ENCODE peak calls at places on chromosomes 4 and X, in eight cellular contexts. One of them, this sample, is unnamed.

GRCh38 chr4:2095236-2096072 is 36.3 kb downstream of the NAT8L start:
- DNase-seq in breast epithelium: no peak
- DNase-seq in CD4-positive, alpha-beta T cell: no peak
- DNase-seq in CD8-positive, alpha-beta memory T cell: no peak
- DNase-seq in ovary: no peak
- DNase-seq in colonic mucosa: no peak
- DNase-seq in H9: no peak
- DNase-seq in mammary epithelial cell: no peak
- DNase-seq in this sample: no peak

GRCh38 chrX:107857815-107858214 is 32.1 kb downstream of the MID2 start:
- DNase-seq in breast epithelium: no peak
- DNase-seq in CD4-positive, alpha-beta T cell: no peak
- DNase-seq in CD8-positive, alpha-beta memory T cell: no peak
- DNase-seq in ovary: no peak
- DNase-seq in colonic mucosa: no peak
- DNase-seq in H9: no peak
- DNase-seq in mammary epithelial cell: no peak
- DNase-seq in this sample: no peak

GRCh38 chr4:112519689-112520597 is 4.0 kb upstream of the NEUROG2 start:
- DNase-seq in breast epithelium: no peak
- DNase-seq in CD4-positive, alpha-beta T cell: no peak
- DNase-seq in CD8-positive, alpha-beta memory T cell: no peak
- DNase-seq in ovary: no peak
- DNase-seq in colonic mucosa: no peak
- DNase-seq in H9: peak; percentile 75
- DNase-seq in mammary epithelial cell: no peak
- DNase-seq in this sample: no peak

GRCh38 chr4:69750346-69750745 is 10.1 kb downstream of the SULT1B1 start:
- DNase-seq in breast epithelium: no peak
- DNase-seq in CD4-positive, alpha-beta T cell: no peak
- DNase-seq in CD8-positive, alpha-beta memory T cell: no peak
- DNase-seq in ovary: no peak
- DNase-seq in colonic mucosa: no peak
- DNase-seq in H9: no peak
- DNase-seq in mammary epithelial cell: peak; percentile 63
- DNase-seq in this sample: no peak

GRCh38 chr4:150479665-150480064 is 102.3 kb upstream of the MAB21L2 start:
- DNase-seq in breast epithelium: no peak
- DNase-seq in CD4-positive, alpha-beta T cell: no peak
- DNase-seq in CD8-positive, alpha-beta memory T cell: no peak
- DNase-seq in ovary: no peak
- DNase-seq in colonic mucosa: no peak
- DNase-seq in H9: no peak
- DNase-seq in mammary epithelial cell: no peak
- DNase-seq in this sample: no peak

GRCh38 chrX:21847342-21847741 is 7.9 kb downstream of the MBTPS2 start:
- DNase-seq in breast epithelium: no peak
- DNase-seq in CD4-positive, alpha-beta T cell: no peak
- DNase-seq in CD8-positive, alpha-beta memory T cell: no peak
- DNase-seq in ovary: no peak
- DNase-seq in colonic mucosa: no peak
- DNase-seq in H9: no peak
- DNase-seq in mammary epithelial cell: no peak
- DNase-seq in this sample: no peak

GRCh38 chr4:19844436-19844835 is 407.3 kb upstream of the SLIT2 start:
- DNase-seq in breast epithelium: no peak
- DNase-seq in CD4-positive, alpha-beta T cell: no peak
- DNase-seq in CD8-positive, alpha-beta memory T cell: no peak
- DNase-seq in ovary: no peak
- DNase-seq in colonic mucosa: no peak
- DNase-seq in H9: no peak
- DNase-seq in mammary epithelial cell: no peak
- DNase-seq in this sample: no peak

GRCh38 chr4:28451346-28451745 is 1590.7 kb downstream of the STIM2 start:
- DNase-seq in breast epithelium: no peak
- DNase-seq in CD4-positive, alpha-beta T cell: no peak
- DNase-seq in CD8-positive, alpha-beta memory T cell: no peak
- DNase-seq in ovary: no peak
- DNase-seq in colonic mucosa: no peak
- DNase-seq in H9: no peak
- DNase-seq in mammary epithelial cell: no peak
- DNase-seq in this sample: no peak

GRCh38 chr4:100206850-100207249 is 16.6 kb upstream of the DDIT4L start:
- DNase-seq in breast epithelium: no peak
- DNase-seq in CD4-positive, alpha-beta T cell: no peak
- DNase-seq in CD8-positive, alpha-beta memory T cell: no peak
- DNase-seq in ovary: no peak
- DNase-seq in colonic mucosa: no peak
- DNase-seq in H9: no peak
- DNase-seq in mammary epithelial cell: no peak
- DNase-seq in this sample: no peak

GRCh38 chr4:158996669-158997074 is 106.2 kb upstream of the RAPGEF2 start:
- DNase-seq in breast epithelium: no peak
- DNase-seq in CD4-positive, alpha-beta T cell: no peak
- DNase-seq in CD8-positive, alpha-beta memory T cell: no peak
- DNase-seq in ovary: no peak
- DNase-seq in colonic mucosa: no peak
- DNase-seq in H9: no peak
- DNase-seq in mammary epithelial cell: peak; percentile 99
- DNase-seq in this sample: no peak

GRCh38 chr4:89416968-89417367 is 109.4 kb upstream of the GPRIN3 start:
- DNase-seq in breast epithelium: no peak
- DNase-seq in CD4-positive, alpha-beta T cell: no peak
- DNase-seq in CD8-positive, alpha-beta memory T cell: no peak
- DNase-seq in ovary: no peak
- DNase-seq in colonic mucosa: no peak
- DNase-seq in H9: no peak
- DNase-seq in mammary epithelial cell: no peak
- DNase-seq in this sample: no peak
- H3K9me3 ChIP-seq in breast epithelium: no peaks in the 10 kb centered on the region
- H3K9me3 ChIP-seq in CD4-positive, alpha-beta T cell: no peaks in the 10 kb centered on the region
- H3K9me3 ChIP-seq in CD8-positive, alpha-beta memory T cell: no peaks in the 10 kb centered on the region
- H3K9me3 ChIP-seq in ovary: no peaks in the 10 kb centered on the region
- H3K9me3 ChIP-seq in colonic mucosa: no peaks in the 10 kb centered on the region
- H3K9me3 ChIP-seq in H9: no peaks in the 10 kb centered on the region
- H3K9me3 ChIP-seq in mammary epithelial cell: no peaks in the 10 kb centered on the region
- H3K9me3 ChIP-seq in this sample: no peaks in the 10 kb centered on the region

DNA sequence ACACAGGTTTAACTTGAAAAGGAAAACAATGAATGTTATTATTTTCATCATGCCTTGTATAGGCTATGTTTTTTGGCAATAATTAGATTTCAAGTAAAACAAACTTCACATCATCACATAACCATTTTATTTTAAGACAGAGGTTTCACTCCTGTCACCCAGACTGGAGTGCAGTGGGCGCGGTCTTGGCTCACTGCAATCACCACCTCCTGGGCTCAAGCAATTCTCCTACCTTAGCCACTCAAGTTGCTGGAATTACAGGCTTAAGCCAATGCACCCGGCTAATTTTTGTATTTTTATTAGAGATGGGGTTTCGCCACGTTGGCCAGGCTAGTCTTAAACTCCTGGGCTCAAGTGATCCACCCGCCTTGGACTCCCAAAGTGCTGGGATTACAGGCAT is 658.6 kb upstream of the ATOH1 start:
- DNase-seq in breast epithelium: no peak
- DNase-seq in CD4-positive, alpha-beta T cell: no peak
- DNase-seq in CD8-positive, alpha-beta memory T cell: no peak
- DNase-seq in ovary: no peak
- DNase-seq in colonic mucosa: no peak
- DNase-seq in H9: no peak
- DNase-seq in mammary epithelial cell: no peak
- DNase-seq in this sample: no peak
- H3K9me3 ChIP-seq in breast epithelium: no peaks in the 10 kb centered on the region
- H3K9me3 ChIP-seq in CD4-positive, alpha-beta T cell: no peaks in the 10 kb centered on the region
- H3K9me3 ChIP-seq in CD8-positive, alpha-beta memory T cell: no peaks in the 10 kb centered on the region
- H3K9me3 ChIP-seq in ovary: no peaks in the 10 kb centered on the region
- H3K9me3 ChIP-seq in colonic mucosa: no peaks in the 10 kb centered on the region
- H3K9me3 ChIP-seq in H9: no peaks in the 10 kb centered on the region
- H3K9me3 ChIP-seq in mammary epithelial cell: no peaks in the 10 kb centered on the region
- H3K9me3 ChIP-seq in this sample: no peaks in the 10 kb centered on the region

GRCh38 chrX:136163694-136164093 is 16.4 kb downstream of the FHL1 start:
- DNase-seq in breast epithelium: no peak
- DNase-seq in CD4-positive, alpha-beta T cell: no peak
- DNase-seq in CD8-positive, alpha-beta memory T cell: no peak
- DNase-seq in ovary: no peak
- DNase-seq in colonic mucosa: no peak
- DNase-seq in H9: no peak
- DNase-seq in mammary epithelial cell: no peak
- DNase-seq in this sample: no peak

GRCh38 chrX:136170109-136170800 is 22.9 kb downstream of the FHL1 start:
- DNase-seq in breast epithelium: no peak
- DNase-seq in CD4-positive, alpha-beta T cell: no peak
- DNase-seq in CD8-positive, alpha-beta memory T cell: no peak
- DNase-seq in ovary: no peak
- DNase-seq in colonic mucosa: no peak
- DNase-seq in H9: no peak
- DNase-seq in mammary epithelial cell: no peak
- DNase-seq in this sample: no peak

GRCh38 chrX:136171420-136171819 is 24.1 kb downstream of the FHL1 start:
- DNase-seq in breast epithelium: no peak
- DNase-seq in CD4-positive, alpha-beta T cell: no peak
- DNase-seq in CD8-positive, alpha-beta memory T cell: no peak
- DNase-seq in ovary: no peak
- DNase-seq in colonic mucosa: no peak
- DNase-seq in H9: no peak
- DNase-seq in mammary epithelial cell: no peak
- DNase-seq in this sample: no peak

GRCh38 chrX:136166221-136166855 is 19.0 kb downstream of the FHL1 start:
- DNase-seq in breast epithelium: no peak
- DNase-seq in CD4-positive, alpha-beta T cell: no peak
- DNase-seq in CD8-positive, alpha-beta memory T cell: no peak
- DNase-seq in ovary: no peak
- DNase-seq in colonic mucosa: no peak
- DNase-seq in H9: no peak
- DNase-seq in mammary epithelial cell: no peak
- DNase-seq in this sample: no peak

GRCh38 chrX:136168929-136169735 is 21.8 kb downstream of the FHL1 start:
- DNase-seq in breast epithelium: no peak
- DNase-seq in CD4-positive, alpha-beta T cell: no peak
- DNase-seq in CD8-positive, alpha-beta memory T cell: no peak
- DNase-seq in ovary: no peak
- DNase-seq in colonic mucosa: peak; percentile 36
- DNase-seq in H9: peak; percentile 71
- DNase-seq in mammary epithelial cell: peak; percentile 18
- DNase-seq in this sample: no peak
- H3K9me3 ChIP-seq in breast epithelium: no peaks in the 10 kb centered on the region
- H3K9me3 ChIP-seq in CD4-positive, alpha-beta T cell: no peaks in the 10 kb centered on the region
- H3K9me3 ChIP-seq in CD8-positive, alpha-beta memory T cell: no peaks in the 10 kb centered on the region
- H3K9me3 ChIP-seq in ovary: no peaks in the 10 kb centered on the region
- H3K9me3 ChIP-seq in colonic mucosa: no peaks in the 10 kb centered on the region
- H3K9me3 ChIP-seq in H9: peaks cover 20% of the 10 kb centered on the region
- H3K9me3 ChIP-seq in mammary epithelial cell: no peaks in the 10 kb centered on the region
- H3K9me3 ChIP-seq in this sample: no peaks in the 10 kb centered on the region

GRCh38 chrX:131693359-131693758 is 149.5 kb downstream of the OR13H1 start:
- DNase-seq in breast epithelium: no peak
- DNase-seq in CD4-positive, alpha-beta T cell: no peak
- DNase-seq in CD8-positive, alpha-beta memory T cell: no peak
- DNase-seq in ovary: no peak
- DNase-seq in colonic mucosa: no peak
- DNase-seq in H9: no peak
- DNase-seq in mammary epithelial cell: no peak
- DNase-seq in this sample: no peak
- H3K9me3 ChIP-seq in breast epithelium: no peaks in the 10 kb centered on the region
- H3K9me3 ChIP-seq in CD4-positive, alpha-beta T cell: no peaks in the 10 kb centered on the region
- H3K9me3 ChIP-seq in CD8-positive, alpha-beta memory T cell: no peaks in the 10 kb centered on the region
- H3K9me3 ChIP-seq in ovary: no peaks in the 10 kb centered on the region
- H3K9me3 ChIP-seq in colonic mucosa: no peaks in the 10 kb centered on the region
- H3K9me3 ChIP-seq in H9: peaks cover 41% of the 10 kb centered on the region
- H3K9me3 ChIP-seq in mammary epithelial cell: no peaks in the 10 kb centered on the region
- H3K9me3 ChIP-seq in this sample: no peaks in the 10 kb centered on the region

DNA sequence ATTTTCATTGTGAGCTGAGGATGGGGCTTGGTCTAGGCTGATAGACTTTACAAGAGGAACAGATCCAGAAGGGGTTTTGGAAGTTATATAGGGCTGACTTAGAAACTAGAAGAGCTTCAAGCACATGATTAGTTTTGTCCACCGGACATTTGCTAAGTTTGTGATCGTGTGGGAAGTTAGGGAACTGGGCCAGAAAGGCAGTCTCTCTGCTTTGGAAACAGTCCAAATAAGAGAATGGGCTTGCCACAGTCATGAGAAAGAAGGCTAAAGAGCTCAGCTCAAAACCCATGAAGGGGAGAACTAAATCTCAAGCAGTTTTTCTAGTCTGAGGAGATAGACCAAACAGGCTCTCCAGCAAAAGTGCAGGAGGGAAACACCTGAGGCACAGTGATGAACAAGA is 67.8 kb downstream of the ZNF674 start:
- DNase-seq in breast epithelium: no peak
- DNase-seq in CD4-positive, alpha-beta T cell: no peak
- DNase-seq in CD8-positive, alpha-beta memory T cell: no peak
- DNase-seq in ovary: no peak
- DNase-seq in colonic mucosa: no peak
- DNase-seq in H9: no peak
- DNase-seq in mammary epithelial cell: no peak
- DNase-seq in this sample: no peak
- H3K9me3 ChIP-seq in breast epithelium: peaks cover 32% of the 10 kb centered on the region
- H3K9me3 ChIP-seq in CD4-positive, alpha-beta T cell: no peaks in the 10 kb centered on the region
- H3K9me3 ChIP-seq in CD8-positive, alpha-beta memory T cell: no peaks in the 10 kb centered on the region
- H3K9me3 ChIP-seq in ovary: no peaks in the 10 kb centered on the region
- H3K9me3 ChIP-seq in colonic mucosa: no peaks in the 10 kb centered on the region
- H3K9me3 ChIP-seq in H9: peaks cover 19% of the 10 kb centered on the region
- H3K9me3 ChIP-seq in mammary epithelial cell: peaks cover 15% of the 10 kb centered on the region
- H3K9me3 ChIP-seq in this sample: peaks cover 3% of the 10 kb centered on the region